ENCODE peak calls at places on chromosomes 7 and 10, in four cellular contexts. E is H9, F is mesendoderm, W is IMR-90. A is an unnamed sample.

GRCh38 chr10:29734980-29735627 is 100.3 kb upstream of the SVIL start:
- DNase-seq in W (no peak), F (peak), E (peak), A (peak)

GRCh38 chr7:102024769-102025391 is 207.5 kb downstream of the CUX1 start:
- DNase-seq in W (no peak), F (peak), E (peak), A (no peak)

GRCh38 chr7:120951309-120951706 is 731 bp downstream of the ING3 start:
- DNase-seq in W (no peak), E (no peak), F (no peak), A (no peak)

GRCh38 chr7:145020454-145020853 is 184.6 kb upstream of the TPK1 start:
- DNase-seq in E (no peak), F (no peak), W (no peak), A (no peak)

GRCh38 chr7:134941185-134941900 is 45.0 kb upstream of the AGBL3 start:
- DNase-seq in F (peak), W (peak), E (no peak), A (peak)

GRCh38 chr7:84055904-84056615 is 138.5 kb downstream of the SEMA3A start:
- DNase-seq in W (no peak), E (no peak), F (no peak), A (no peak)

GRCh38 chr7:38775503-38775902 is 133.5 kb downstream of the VPS41 start:
- DNase-seq in F (peak), E (no peak), W (no peak), A (no peak)

GRCh38 chr7:39130304-39130703 is 152.6 kb downstream of the POU6F2 start:
- DNase-seq in W (no peak), E (no peak), F (no peak), A (no peak)

GRCh38 chr10:89301721-89302445 is at the start of gene IFIT2:
- DNase-seq in W (peak), F (no peak), E (no peak), A (peak)

GRCh38 chr7:150955519-150956394 is 22.4 kb downstream of the KCNH2 start:
- DNase-seq in E (no peak), W (peak), F (peak), A (no peak)

GRCh38 chr7:151934584-151934983 is 21.7 kb upstream of the GALNTL5 start:
- DNase-seq in F (no peak), E (no peak), W (no peak), A (no peak)

GRCh38 chr10:122051609-122052385 is 62.8 kb downstream of the TACC2 start:
- DNase-seq in E (peak), W (peak), F (peak), A (peak)

GRCh38 chr10:65194555-65194954 is 1673.4 kb downstream of the REEP3 start:
- DNase-seq in E (no peak), W (no peak), F (no peak), A (no peak)

GRCh38 chr10:58952747-58953466 is 223.5 kb upstream of the PHYHIPL start:
- DNase-seq in F (peak), E (no peak), W (peak), A (peak)

GRCh38 chr10:133324198-133324792 is 12.4 kb downstream of the CALY start:
- DNase-seq in W (peak), F (peak), E (peak), A (peak)

GRCh38 chr10:75582102-75582501 is 150.7 kb downstream of the LRMDA start:
- DNase-seq in F (no peak), W (no peak), E (no peak), A (no peak)

GRCh38 chr7:100366411-100367250 is 6.7 kb upstream of the PILRA start:
- DNase-seq in W (no peak), E (no peak), F (no peak), A (no peak)
- H3K23ac ChIP-seq in W (no peak), E (no peak), F (no peak), A (no peak)

GRCh38 chr7:143399642-143400041 is 9.0 kb downstream of the EPHA1 start:
- DNase-seq in E (no peak), W (no peak), F (no peak), A (no peak)
- H3K23ac ChIP-seq in E (no peak), W (no peak), F (no peak), A (no peak)

GRCh38 chr7:1901431-1902210 is 231.5 kb downstream of the ELFN1 start:
- DNase-seq in E (no peak), F (no peak), W (no peak), A (no peak)

GRCh38 chr7:1900847-1901246 is 230.8 kb downstream of the ELFN1 start:
- DNase-seq in E (no peak), F (no peak), W (no peak), A (no peak)

GRCh38 chr7:1899201-1899600 is 229.1 kb downstream of the ELFN1 start:
- DNase-seq in W (peak), F (no peak), E (no peak), A (no peak)

GRCh38 chr7:1898628-1899185 is 228.6 kb downstream of the ELFN1 start:
- DNase-seq in E (no peak), F (no peak), W (no peak), A (no peak)

DNA sequence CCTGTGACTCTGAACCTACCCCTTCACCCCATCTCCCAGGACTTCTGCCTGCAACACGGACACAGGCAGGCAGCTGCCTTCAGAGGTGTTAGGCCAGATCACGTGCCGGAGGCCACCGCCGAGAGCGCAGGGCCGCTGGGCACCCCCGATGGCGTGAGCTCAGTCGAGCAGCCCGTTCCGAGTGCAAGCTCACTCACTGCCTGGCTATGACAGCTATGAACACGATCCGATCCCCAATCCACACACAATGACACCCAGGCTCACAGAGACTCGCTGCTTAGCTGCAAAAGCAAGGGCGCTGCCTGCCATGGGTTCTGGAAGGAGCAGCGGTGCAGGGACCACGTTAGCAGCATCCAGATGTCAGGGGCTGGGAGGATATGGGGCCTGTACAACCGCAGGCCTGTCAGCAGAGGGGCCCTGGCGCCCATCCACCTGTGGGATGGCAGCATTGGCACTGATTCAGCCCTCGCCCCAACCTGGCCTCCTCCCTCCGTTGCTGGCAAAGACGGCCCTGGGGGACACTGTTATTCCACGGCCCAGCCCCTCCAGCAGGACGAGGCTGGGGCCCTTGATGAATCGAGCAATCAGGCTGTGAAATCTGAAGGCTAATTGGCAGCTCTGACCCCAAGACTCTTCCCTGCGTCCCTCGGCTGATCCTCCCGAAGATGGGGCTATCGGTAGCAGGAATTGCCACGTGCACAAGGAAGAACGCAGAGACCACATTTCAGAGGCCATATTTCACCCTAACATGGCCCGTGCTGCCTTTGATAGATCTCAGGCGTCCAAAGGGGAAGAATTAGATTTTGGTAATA is 230.1 kb downstream of the ELFN1 start:
- DNase-seq in F (no peak), W (no peak), E (no peak), A (no peak)
- H3K23ac ChIP-seq in F (no peak), W (no peak), E (no peak), A (no peak)

GRCh38 chr10:119892188-119893065 is at the start of gene SEC23IP:
- DNase-seq in W (peak), E (peak), F (peak), A (peak)
- H3K23ac ChIP-seq in W (peak), E (no peak), F (no peak), A (peak)

GRCh38 chr7:1952169-1952760 is 280.5 kb downstream of the MAD1L1 start:
- DNase-seq in E (no peak), W (no peak), F (no peak), A (no peak)
- H3K23ac ChIP-seq in E (no peak), W (no peak), F (no peak), A (no peak)

DNA sequence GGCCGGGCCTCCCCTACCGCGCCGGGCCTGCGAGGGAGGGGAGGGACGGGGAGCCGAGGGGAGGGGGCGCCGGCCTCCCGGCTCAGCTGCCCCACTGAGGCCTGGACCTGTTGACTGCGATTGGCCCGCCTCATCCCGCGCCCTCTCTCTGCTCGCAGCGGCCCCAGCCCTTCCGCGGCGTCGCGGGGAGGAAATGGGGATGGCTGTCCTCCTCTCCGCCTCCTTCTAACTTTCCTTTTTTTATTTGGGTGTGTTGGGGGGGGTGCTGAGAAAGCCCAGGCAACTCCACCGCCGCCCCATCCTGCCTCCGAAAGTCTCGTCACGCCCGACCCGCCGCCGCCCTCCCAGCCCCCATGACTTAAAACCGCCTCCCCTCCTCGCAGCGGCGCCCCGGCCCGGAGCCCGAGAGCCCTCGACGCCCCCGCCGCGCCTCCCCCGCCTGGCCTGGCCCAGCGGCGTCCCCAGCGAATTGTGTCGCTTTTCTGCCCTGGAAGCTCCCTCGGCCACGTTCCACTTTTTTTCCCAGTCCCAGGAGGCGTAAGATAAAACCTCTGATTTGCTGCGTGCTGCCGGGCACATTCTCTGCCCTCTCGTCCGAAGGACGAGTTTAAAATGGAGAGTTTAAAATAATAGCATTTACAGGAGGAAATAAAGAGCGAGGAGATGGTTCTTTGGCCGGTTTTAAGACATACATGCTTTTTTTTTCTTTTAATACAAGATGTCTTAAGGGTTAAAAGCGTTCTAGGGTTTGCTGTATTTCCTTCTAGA is 886 bp upstream of the SKIDA1 start:
- DNase-seq in E (peak), F (peak), W (peak), A (peak)
- H3K23ac ChIP-seq in E (no peak), F (no peak), W (peak), A (peak)